ENCODE peak calls at places on chromosomes 2 and 18, in five cellular contexts. E is GM12878, R is AG04450, K is NB4, N is HCT116. I is an unnamed sample.

GRCh38 chr2:119174216-119174992 is 15.9 kb upstream of the C1QL2 start:
- DNase-seq in E (no peak), N (peak; percentile 41), R (no peak), K (peak; percentile 68), I (no peak)

GRCh38 chr2:42495611-42496010 is 1.8 kb upstream of the KCNG3 start:
- DNase-seq in E (no peak), N (no peak), K (no peak), R (no peak), I (no peak)

GRCh38 chr2:68765739-68766377 is 31.2 kb downstream of the ARHGAP25 start:
- DNase-seq in E (no peak), K (peak; percentile 76), R (no peak), N (no peak), I (no peak)

GRCh38 chr2:36507408-36507812 is 90.6 kb downstream of the FEZ2 start:
- DNase-seq in N (peak; percentile 27), K (peak; percentile 62), E (no peak), R (no peak), I (no peak)

GRCh38 chr18:11947214-11948119 is 33.8 kb upstream of the IMPA2 start:
- DNase-seq in K (peak; percentile 97), R (peak; percentile 87), N (peak; percentile 90), E (peak; percentile 69), I (peak; percentile 93)

GRCh38 chr2:205681836-205682238 is 464 bp upstream of the NRP2 start:
- DNase-seq in R (no peak), K (no peak), E (no peak), N (no peak), I (no peak)

GRCh38 chr2:158297120-158297519 is 159.4 kb downstream of the CCDC148 start:
- DNase-seq in N (no peak), K (no peak), E (no peak), R (no peak), I (no peak)

GRCh38 chr2:138433995-138434991 is 67.3 kb upstream of the SPOPL start:
- DNase-seq in R (no peak), K (no peak), N (no peak), E (no peak), I (no peak)

GRCh38 chr18:37019157-37019571 is 190.2 kb downstream of the KIAA1328 start:
- DNase-seq in R (no peak), N (no peak), E (no peak), K (peak; percentile 5), I (peak; percentile 1)

GRCh38 chr2:144834363-144834762 is 314.4 kb upstream of the ZEB2 start:
- DNase-seq in R (no peak), N (no peak), K (no peak), E (no peak), I (no peak)

GRCh38 chr2:217075225-217075802 is 215.4 kb upstream of the TNP1 start:
- DNase-seq in K (peak; percentile 46), R (no peak), E (no peak), N (no peak), I (no peak)

GRCh38 chr18:28176933-28177827 is at the start of gene CDH2:
- DNase-seq in K (no peak), E (no peak), R (peak; percentile 57), N (no peak), I (peak; percentile 69)

GRCh38 chr2:54331095-54331835 is 75.2 kb upstream of the TSPYL6 start:
- DNase-seq in N (no peak), K (no peak), E (no peak), R (no peak), I (no peak)

GRCh38 chr18:11587432-11587831 is 22.0 kb upstream of the SLC35G4 start:
- DNase-seq in N (no peak), E (no peak), R (no peak), K (no peak), I (no peak)

GRCh38 chr2:50863218-50863617 is 168.7 kb downstream of the NRXN1 start:
- DNase-seq in K (no peak), N (no peak), E (no peak), R (no peak), I (no peak)

GRCh38 chr2:218782529-218782845 is 540 bp downstream of the CYP27A1 start:
- DNase-seq in E (no peak), K (no peak), N (no peak), R (no peak), I (no peak)

GRCh38 chr18:25289040-25289631 is 62.8 kb downstream of the ZNF521 start:
- DNase-seq in K (no peak), E (no peak), N (no peak), R (peak; percentile 69), I (peak; percentile 23)

GRCh38 chr2:11647834-11648600 is 22.0 kb downstream of the NTSR2 start:
- DNase-seq in R (no peak), K (no peak), E (no peak), N (no peak), I (no peak)
- TF ChIP-seq CTCF in R (peak; percentile 47), K (no peak), E (no peak), N (peak; percentile 39), I (peak; percentile 21)

DNA sequence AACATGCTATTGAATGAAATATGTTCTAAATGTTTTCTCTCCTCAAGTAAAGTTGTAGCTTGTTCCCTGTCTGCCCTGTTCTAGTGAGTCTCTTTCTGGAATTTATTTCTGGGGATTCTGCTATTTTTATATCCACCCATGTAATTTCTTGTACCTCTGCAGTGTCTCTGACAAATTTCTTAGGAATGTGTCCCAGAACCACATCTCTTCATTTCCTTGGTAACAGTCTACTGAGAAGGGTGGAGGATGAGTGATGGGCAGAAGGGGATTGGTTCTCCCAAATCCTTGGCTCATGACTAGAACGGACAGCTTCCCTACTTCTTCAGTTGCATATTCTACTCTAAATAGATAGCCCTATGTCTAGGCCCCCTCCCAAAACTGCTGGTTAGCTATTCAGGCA is 490.6 kb upstream of the LINC00305 start:
- DNase-seq in R (no peak), K (no peak), N (no peak), E (no peak), I (no peak)
- H3K4me3 ChIP-seq in R (no peak overlapping the region), K (no peak overlapping the region), N (no peak overlapping the region), E (no peak overlapping the region), I (no peak overlapping the region)

GRCh38 chr2:232434091-232434490 is 21.9 kb upstream of the ALPI start:
- DNase-seq in E (no peak), K (no peak), R (no peak), N (no peak), I (no peak)

GRCh38 chr2:232434563-232435374 is 21.2 kb upstream of the ALPI start:
- DNase-seq in E (no peak), K (no peak), N (no peak), R (no peak), I (no peak)

GRCh38 chr2:232435375-232435648 is 20.6 kb upstream of the ALPI start:
- DNase-seq in E (no peak), R (no peak), K (no peak), N (no peak), I (no peak)

GRCh38 chr2:232431705-232432590 is 24.0 kb upstream of the ALPI start:
- DNase-seq in N (no peak), E (no peak), K (no peak), R (no peak), I (no peak)

DNA sequence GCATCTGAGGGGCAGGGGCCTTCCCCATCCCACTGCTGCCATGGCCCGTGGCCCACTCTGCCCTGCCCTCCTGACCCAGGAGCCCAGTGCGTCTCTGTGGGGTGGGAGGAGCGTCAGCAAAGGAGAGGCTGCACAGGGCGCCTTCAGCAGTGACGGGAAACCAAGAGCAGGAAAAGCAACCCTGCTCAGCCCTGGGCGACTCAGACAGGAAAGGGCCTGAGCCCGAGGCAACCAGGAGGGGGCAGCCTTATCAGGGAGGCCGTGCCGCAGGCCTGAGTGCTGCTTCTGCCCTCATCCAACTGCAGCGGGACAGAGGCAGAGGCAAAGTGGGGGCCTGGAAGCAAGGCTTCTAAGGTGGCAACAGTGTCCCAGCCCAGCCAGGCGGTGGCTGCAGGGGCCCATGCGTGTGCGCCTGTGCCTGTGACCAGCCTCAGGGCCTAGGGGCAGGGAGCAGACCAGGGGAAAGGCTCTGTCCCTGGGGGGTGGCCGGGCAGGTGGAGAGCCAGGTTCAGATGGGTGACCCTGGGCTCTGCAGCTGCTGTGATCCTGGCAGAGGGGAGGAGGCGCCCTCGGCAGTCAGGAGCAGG is 23.3 kb upstream of the ALPI start:
- DNase-seq in E (no peak), K (no peak), R (no peak), N (no peak), I (no peak)
- TF ChIP-seq CTCF in E (no peak), K (no peak), R (no peak), N (peak; percentile 35), I (no peak)

DNA sequence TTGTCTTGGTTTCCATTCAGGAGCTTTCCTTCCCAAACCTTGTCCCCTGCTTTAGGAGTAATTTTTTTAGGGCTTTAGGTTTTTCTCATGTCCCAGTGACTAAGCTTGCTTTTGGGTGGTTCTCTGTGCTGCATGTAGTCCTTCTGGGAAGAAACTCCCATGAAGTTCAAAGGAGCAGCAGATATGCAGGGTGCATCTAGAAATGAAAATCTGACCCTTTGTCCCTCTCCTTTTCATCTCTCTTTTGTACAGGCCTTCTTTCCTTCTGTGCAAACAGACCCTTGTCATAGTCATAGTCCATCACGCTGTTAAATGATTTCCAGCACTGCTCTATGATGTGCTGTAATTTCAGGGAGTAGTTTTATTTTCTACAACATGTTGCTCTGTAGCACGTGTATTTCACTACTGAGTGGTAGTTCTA is 20.4 kb downstream of the FMNL2 start:
- DNase-seq in K (no peak), E (no peak), R (no peak), N (no peak), I (no peak)
- H3K4me3 ChIP-seq in K (no peak overlapping the region), E (no peak overlapping the region), R (no peak overlapping the region), N (no peak overlapping the region), I (no peak overlapping the region)

DNA sequence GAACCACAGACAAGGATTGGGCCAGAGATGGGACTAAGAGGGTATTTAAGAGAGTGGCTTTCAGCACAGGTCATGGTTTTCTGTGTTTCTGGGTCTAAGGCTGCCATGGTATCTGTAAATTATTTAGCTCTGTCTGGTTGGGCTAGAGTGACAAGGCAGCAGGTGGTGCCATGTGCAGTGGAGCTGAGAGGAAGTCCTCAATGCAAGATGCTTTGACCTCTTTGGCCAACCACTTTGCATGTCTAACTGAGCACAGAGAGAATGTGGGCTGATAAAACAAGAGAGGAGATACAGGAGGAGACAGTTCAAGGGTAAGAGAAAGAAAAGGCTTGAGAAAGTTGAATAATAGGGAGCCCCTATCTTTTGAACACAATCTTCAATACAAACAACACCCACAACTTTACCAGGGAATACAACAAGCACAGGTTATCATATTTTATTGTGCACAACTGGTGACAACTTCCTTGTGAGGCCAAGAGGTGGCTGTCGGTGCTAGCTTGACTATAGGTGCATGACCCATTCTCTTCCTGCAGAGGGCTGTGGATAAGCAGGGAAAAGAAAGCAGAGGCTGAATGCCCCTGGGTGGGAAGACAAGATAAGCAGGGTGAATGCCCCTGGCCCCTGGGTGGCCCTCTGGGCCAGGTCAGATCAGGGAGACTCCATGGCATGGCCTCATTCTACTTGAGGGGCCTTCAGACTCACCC is 12.3 kb downstream of the FLACC1 start:
- DNase-seq in E (peak; percentile 16), N (no peak), R (no peak), K (peak; percentile 26), I (no peak)
- TF ChIP-seq CTCF in E (peak; percentile 18), N (peak; percentile 45), R (no peak), K (no peak), I (peak; percentile 4)

GRCh38 chr2:171858397-171858958 is 35.6 kb downstream of the SLC25A12 start:
- DNase-seq in R (no peak), N (no peak), E (no peak), K (no peak), I (no peak)

GRCh38 chr2:171862501-171862900 is 31.5 kb downstream of the SLC25A12 start:
- DNase-seq in R (no peak), N (no peak), E (no peak), K (no peak), I (no peak)

GRCh38 chr2:171864357-171864985 is 29.6 kb downstream of the SLC25A12 start:
- DNase-seq in K (no peak), E (no peak), N (no peak), R (no peak), I (no peak)
- H3K4me3 ChIP-seq in K (no peak overlapping the region), E (no peak overlapping the region), N (no peak overlapping the region), R (no peak overlapping the region), I (no peak overlapping the region)